ENCODE peak calls at places on chromosomes 16 and 17, in nine cellular contexts. G is transverse colon, N is sigmoid colon, I is GM23338, D is breast epithelium, A is K562, H is SK-N-SH, V is suprapubic skin, B is spleen. Z is an unnamed sample.

GRCh38 chr17:79407385-79407784 is 203.5 kb downstream of the RBFOX3 start:
- DNase-seq in G (no peak), H (no peak), B (no peak), N (no peak), A (no peak), I (no peak), V (no peak), D (no peak), Z (no peak)

GRCh38 chr16:24645739-24646645 is 83.5 kb upstream of the TNRC6A start:
- DNase-seq in I (no peak), B (no peak), G (no peak), H (no peak), V (no peak), D (no peak), A (no peak), N (peak), Z (no peak)

GRCh38 chr16:4463522-4464163 is 10.8 kb downstream of the NMRAL1 start:
- DNase-seq in D (no peak), V (no peak), H (no peak), I (no peak), N (no peak), A (no peak), G (no peak), B (no peak), Z (no peak)

GRCh38 chr16:64589836-64590235 is 532.0 kb downstream of the CDH11 start:
- DNase-seq in D (no peak), G (no peak), B (no peak), I (no peak), V (no peak), N (no peak), H (no peak), A (no peak), Z (no peak)

GRCh38 chr16:67697813-67698212 is 21.3 kb downstream of the GFOD2 start:
- DNase-seq in H (no peak), D (no peak), N (peak), A (no peak), I (no peak), G (no peak), V (no peak), B (no peak), Z (no peak)

GRCh38 chr16:78563905-78564304 is 464.5 kb downstream of the WWOX start:
- DNase-seq in D (no peak), B (no peak), G (no peak), A (no peak), H (no peak), N (no peak), V (no peak), I (no peak), Z (no peak)

GRCh38 chr17:82257473-82257872 is 16.0 kb downstream of the CSNK1D start:
- DNase-seq in G (no peak), B (peak), I (peak), V (no peak), H (peak), A (no peak), N (peak), D (no peak), Z (peak)

GRCh38 chr16:19238386-19238785 is 47.1 kb upstream of the CLEC19A start:
- DNase-seq in N (no peak), B (no peak), I (no peak), A (no peak), V (no peak), G (no peak), D (no peak), H (no peak), Z (no peak)

GRCh38 chr17:79364695-79365094 is 246.2 kb downstream of the RBFOX3 start:
- DNase-seq in B (no peak), D (no peak), H (no peak), I (no peak), V (no peak), N (no peak), G (no peak), A (no peak), Z (no peak)

GRCh38 chr17:29163563-29163962 is 16.6 kb downstream of the MYO18A start:
- DNase-seq in I (no peak), V (no peak), B (peak), A (no peak), H (peak), D (no peak), N (no peak), G (no peak), Z (no peak)

GRCh38 chr17:75390982-75391381 is 14.5 kb downstream of the GRB2 start:
- DNase-seq in G (no peak), H (no peak), B (no peak), V (no peak), I (no peak), D (no peak), N (no peak), A (no peak), Z (no peak)

GRCh38 chr17:48618366-48618896 is 3.3 kb upstream of the HOXB8 start:
- DNase-seq in I (peak), H (peak), N (peak), G (peak), A (peak), B (peak), D (peak), V (peak), Z (peak)

GRCh38 chr16:86044241-86044671 is 145.3 kb downstream of the IRF8 start:
- DNase-seq in V (no peak), A (peak), B (peak), N (peak), I (peak), G (peak), H (peak), D (no peak), Z (peak)

GRCh38 chr16:81445143-81445922 is 725 bp downstream of the CMIP start:
- DNase-seq in V (no peak), I (peak), N (peak), G (peak), A (peak), D (no peak), H (peak), B (peak), Z (peak)

GRCh38 chr17:65552214-65552613 is 9.2 kb downstream of the AXIN2 start:
- DNase-seq in N (no peak), G (peak), D (no peak), A (no peak), H (no peak), V (no peak), I (no peak), B (peak), Z (no peak)

GRCh38 chr16:70391881-70392481 is 45.3 kb downstream of the DDX19A start:
- DNase-seq in V (peak), D (no peak), I (no peak), G (no peak), H (no peak), B (no peak), N (peak), A (no peak), Z (no peak)

GRCh38 chr17:59512844-59513383 is 52.5 kb upstream of the DHX40 start:
- DNase-seq in B (no peak), V (no peak), A (no peak), H (no peak), I (no peak), N (no peak), G (no peak), D (no peak), Z (no peak)

GRCh38 chr17:45123930-45124796 is 8.2 kb downstream of the PLCD3 start:
- DNase-seq in H (peak), V (no peak), I (peak), N (peak), B (no peak), G (peak), D (no peak), A (peak), Z (peak)

GRCh38 chr16:84484579-84485254 is 19.7 kb downstream of the MEAK7 start:
- DNase-seq in N (no peak), V (peak), D (peak), I (peak), A (peak), H (peak), G (peak), B (peak), Z (peak)

GRCh38 chr17:82458885-82459424 is 414 bp downstream of the NARF start:
- DNase-seq in V (no peak), H (peak), G (peak), B (no peak), A (peak), D (no peak), I (peak), N (peak), Z (peak)

GRCh38 chr17:78039581-78039980 is 81.1 kb downstream of the TNRC6C start:
- DNase-seq in D (no peak), N (no peak), G (no peak), I (no peak), H (peak), V (no peak), B (no peak), A (no peak), Z (no peak)

GRCh38 chr17:78041401-78042179 is 83.1 kb downstream of the TNRC6C start:
- DNase-seq in N (no peak), I (no peak), G (no peak), H (peak), B (no peak), A (no peak), V (no peak), D (no peak), Z (no peak)

GRCh38 chr17:78038748-78039288 is 80.3 kb downstream of the TNRC6C start:
- DNase-seq in H (no peak), A (no peak), B (no peak), I (no peak), D (no peak), G (no peak), V (no peak), N (no peak), Z (no peak)

GRCh38 chr17:78042542-78042941 is 84.0 kb downstream of the TNRC6C start:
- DNase-seq in A (no peak), N (no peak), H (no peak), I (no peak), D (no peak), B (no peak), G (no peak), V (no peak), Z (no peak)

DNA sequence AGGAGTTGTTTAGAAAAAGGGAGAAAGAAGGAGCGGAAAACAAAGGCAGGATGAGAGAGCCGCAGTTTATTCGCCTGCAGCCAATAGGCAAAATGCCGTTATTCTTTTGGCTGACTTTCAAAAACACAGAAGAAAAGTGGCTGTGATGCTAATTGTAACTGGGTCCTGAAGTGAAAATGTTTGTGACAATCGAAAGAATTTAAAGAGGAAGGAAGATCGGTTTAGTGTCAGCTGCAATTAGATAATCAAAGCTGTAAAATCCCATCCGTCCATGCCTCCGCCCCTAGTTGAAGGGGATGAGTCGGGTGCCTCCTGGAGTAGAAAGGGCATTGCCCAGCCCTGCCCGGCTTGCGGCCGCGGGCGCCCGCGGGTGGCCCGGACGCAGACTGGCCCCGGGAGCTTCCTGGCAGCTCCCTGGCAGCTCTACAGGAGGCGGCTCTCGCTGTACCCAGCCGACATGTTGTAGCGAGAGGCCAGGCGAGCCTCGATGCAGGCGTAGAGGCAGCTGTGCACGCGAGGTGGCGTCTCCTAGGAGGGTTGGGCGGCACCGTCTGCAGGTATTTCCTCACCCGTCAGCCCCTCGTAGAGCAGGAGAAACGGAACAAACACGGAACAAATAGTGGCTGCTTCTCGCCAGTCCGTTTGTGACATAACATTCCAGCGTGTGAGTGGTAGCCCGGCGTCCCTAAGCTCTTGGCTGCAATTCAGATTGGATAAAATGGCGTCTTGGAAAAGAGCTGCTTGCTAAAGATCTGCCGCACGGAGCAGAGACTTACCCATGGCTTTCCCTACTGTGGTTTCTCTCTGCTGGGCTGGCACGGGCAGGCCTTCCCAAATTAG is 82.3 kb downstream of the TNRC6C start:
- DNase-seq in A (no peak), B (peak), D (peak), H (peak), G (peak), I (peak), V (peak), N (peak), Z (peak)
- TF ChIP-seq CTCF in A (no peak), B (no peak), D (no peak), H (peak), G (no peak), I (no peak), V (no peak), N (no peak), Z (no peak)

GRCh38 chr17:64148699-64149098 is 18.8 kb upstream of the ERN1 start:
- DNase-seq in V (no peak), I (peak), N (no peak), G (no peak), H (peak), A (no peak), B (no peak), D (no peak), Z (peak)
- TF ChIP-seq POLR2AphosphoS5 in V (no peak), I (no peak), N (no peak), G (no peak), H (peak), A (no peak), B (no peak), D (no peak), Z (no peak)

GRCh38 chr16:2205104-2205966 is at the start of gene MLST8:
- DNase-seq in I (peak), H (peak), B (peak), D (peak), N (peak), A (peak), V (peak), G (peak), Z (peak)
- TF ChIP-seq CTCF in I (no peak), H (peak), B (peak), D (no peak), N (no peak), A (peak), V (no peak), G (peak), Z (no peak)

GRCh38 chr17:18158022-18158600 is 25.5 kb upstream of the ALKBH5 start:
- DNase-seq in H (no peak), I (peak), D (peak), V (peak), B (peak), G (peak), N (peak), A (peak), Z (peak)
- TF ChIP-seq POLR2AphosphoS5 in H (no peak), I (peak), D (no peak), V (no peak), B (peak), G (peak), N (no peak), A (no peak), Z (no peak)

GRCh38 chr16:89613101-89613953 is at the start of gene DPEP1:
- DNase-seq in N (no peak), A (no peak), V (no peak), D (no peak), I (peak), G (no peak), B (no peak), H (no peak), Z (no peak)

GRCh38 chr16:89615176-89615575 is 1.7 kb downstream of the DPEP1 start:
- DNase-seq in V (no peak), D (no peak), A (no peak), I (no peak), B (no peak), N (no peak), G (no peak), H (no peak), Z (no peak)

GRCh38 chr16:89616576-89617437 is 3.4 kb downstream of the DPEP1 start:
- DNase-seq in G (no peak), A (no peak), I (no peak), B (no peak), H (no peak), N (no peak), V (no peak), D (no peak), Z (no peak)

GRCh38 chr16:89613954-89614459 is 565 bp downstream of the DPEP1 start:
- DNase-seq in A (no peak), B (no peak), I (no peak), N (no peak), G (no peak), V (no peak), H (no peak), D (no peak), Z (no peak)

GRCh38 chr16:89615596-89616090 is 2.2 kb downstream of the DPEP1 start:
- DNase-seq in N (no peak), I (peak), D (no peak), V (no peak), B (no peak), H (peak), G (peak), A (peak), Z (peak)
- TF ChIP-seq CTCF in N (no peak), I (peak), D (peak), V (peak), B (peak), H (peak), G (peak), A (peak), Z (peak)

DNA sequence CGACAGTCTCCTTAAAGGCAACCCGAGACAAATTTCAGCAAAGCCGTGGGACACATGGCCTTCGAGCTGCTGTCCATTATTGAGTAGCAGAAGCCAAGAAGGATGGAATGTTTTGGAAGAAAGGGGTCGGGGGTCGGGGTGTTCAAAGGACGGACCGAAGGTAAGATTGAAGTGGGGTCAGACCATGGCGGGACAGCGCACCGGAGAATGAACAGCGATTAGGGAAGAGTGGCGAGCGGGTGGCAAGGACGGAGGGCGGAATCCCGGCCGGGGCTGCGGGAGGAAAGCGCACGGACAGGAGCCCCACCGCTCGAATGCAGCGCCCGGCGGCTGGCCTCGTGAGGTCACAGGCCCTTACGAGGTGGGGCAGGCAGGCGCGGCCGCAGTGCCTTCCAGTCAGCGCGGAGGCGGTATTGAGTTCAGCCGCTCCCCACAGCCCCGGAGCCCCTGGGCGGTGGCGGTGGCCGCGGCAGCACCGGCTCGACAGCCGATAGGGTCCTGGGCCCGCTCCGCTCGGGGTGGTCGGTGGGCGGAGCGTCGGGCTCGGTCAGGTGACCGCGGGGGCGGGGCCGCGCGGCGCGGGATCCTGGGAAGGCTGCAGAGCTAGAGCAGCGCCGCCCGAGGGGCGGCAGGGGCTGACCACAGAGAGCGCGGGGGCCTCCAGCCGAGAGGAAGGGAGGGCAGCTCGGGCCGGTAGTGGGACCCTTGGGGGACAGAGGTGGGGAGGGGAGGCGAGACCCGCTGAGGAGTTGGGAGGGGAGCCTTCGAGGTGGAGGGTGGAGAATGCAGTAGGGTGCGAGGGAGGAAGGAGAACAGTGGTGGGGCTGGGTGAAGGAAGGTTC is at the start of gene EFCAB13:
- DNase-seq in A (peak), D (peak), I (peak), N (peak), B (peak), H (peak), G (peak), V (peak), Z (peak)
- TF ChIP-seq POLR2AphosphoS5 in A (peak), D (no peak), I (peak), N (peak), B (peak), H (peak), G (peak), V (peak), Z (peak)

DNA sequence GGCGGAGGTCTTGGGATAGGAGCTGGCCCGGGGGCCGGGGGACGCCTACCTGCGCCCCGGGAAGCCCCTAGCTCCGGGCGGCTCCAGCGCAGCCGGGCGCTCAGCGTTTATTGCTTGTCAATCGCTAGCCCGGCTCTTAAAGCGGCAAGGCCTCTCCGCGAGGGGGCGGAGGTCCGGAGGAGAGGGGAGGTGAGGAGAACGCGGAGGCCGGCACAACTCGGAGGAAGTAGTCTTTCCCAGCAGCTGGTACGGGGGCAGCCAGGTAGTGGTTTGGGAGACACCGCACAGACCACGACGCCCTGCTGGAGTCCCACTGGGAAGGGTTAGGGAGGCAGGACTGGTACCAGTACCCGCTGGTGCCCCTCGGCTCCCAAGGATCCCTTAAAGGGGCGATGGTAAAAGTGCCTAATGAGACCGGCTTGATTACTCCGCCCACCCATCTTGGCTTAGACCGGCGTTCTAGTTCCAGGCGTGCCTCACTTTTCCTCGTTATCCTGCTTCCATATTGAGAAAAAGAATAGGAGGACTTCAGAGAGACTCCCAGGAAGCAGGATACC is at the start of gene MPP2:
- DNase-seq in D (peak), I (peak), G (peak), V (peak), A (peak), N (peak), H (peak), B (peak), Z (peak)
- TF ChIP-seq CTCF in D (no peak), I (no peak), G (no peak), V (no peak), A (no peak), N (no peak), H (peak), B (no peak), Z (peak)

GRCh38 chr17:16944334-16945140 is 27.4 kb downstream of the TNFRSF13B start:
- DNase-seq in B (peak), G (no peak), I (no peak), A (no peak), N (peak), V (peak), H (no peak), D (no peak), Z (peak)
- TF ChIP-seq POLR2AphosphoS5 in B (no peak), G (no peak), I (no peak), A (no peak), N (no peak), V (no peak), H (no peak), D (no peak), Z (no peak)

GRCh38 chr17:61463068-61463980 is 11.1 kb downstream of the TBX4 start:
- DNase-seq in D (no peak), I (peak), G (no peak), A (peak), V (peak), N (peak), H (no peak), B (peak), Z (no peak)
- TF ChIP-seq CTCF in D (no peak), I (peak), G (no peak), A (peak), V (no peak), N (no peak), H (peak), B (no peak), Z (no peak)

Z was measured in stomach.